ENCODE peak calls at places on chromosome 19, in ten cellular contexts. U is A673; H is mesendoderm; P is bronchial epithelial cell; V is WERI-Rb-1; C is CD8-positive, alpha-beta T cell; R is spleen; M is tibial nerve; K is body of pancreas; G is aorta. T is an unnamed sample.

GRCh38 chr19:32041681-32042292 is 303.6 kb upstream of the ZNF507 start:
- DNase-seq in G (no peak), H (peak; percentile 48), K (peak; percentile 45), U (peak; percentile 69), R (no peak), M (no peak), C (no peak), P (peak; percentile 3), V (peak; percentile 52), T (no peak)

GRCh38 chr19:16112778-16113177 is 1.1 kb downstream of the RAB8A start:
- DNase-seq in G (no peak), R (no peak), V (no peak), P (no peak), U (no peak), H (no peak), C (no peak), K (no peak), M (no peak), T (no peak)

GRCh38 chr19:1062387-1063029 is 4.5 kb upstream of the ARHGAP45 start:
- DNase-seq in M (no peak), R (peak; percentile 79), V (no peak), C (no peak), G (no peak), U (no peak), H (no peak), K (no peak), P (no peak), T (no peak)

GRCh38 chr19:49210108-49210900 is 52.7 kb downstream of the TRPM4 start:
- DNase-seq in R (no peak), M (peak; percentile 33), H (peak; percentile 91), G (peak; percentile 53), P (no peak), U (peak; percentile 96), V (peak; percentile 17), K (peak; percentile 88), C (peak; percentile 46), T (no peak)

GRCh38 chr19:40798223-40798996 is 581 bp upstream of the EGLN2 start:
- DNase-seq in P (peak; percentile 95), R (peak; percentile 100), H (peak; percentile 100), U (peak; percentile 100), K (peak; percentile 100), G (peak; percentile 100), C (peak; percentile 100), V (peak; percentile 100), M (peak; percentile 100), T (peak; percentile 99)

GRCh38 chr19:390386-391198 is 18.4 kb downstream of the C2CD4C start:
- DNase-seq in M (no peak), G (peak; percentile 29), V (peak; percentile 49), R (peak; percentile 37), P (no peak), C (no peak), H (no peak), U (no peak), K (no peak), T (peak; percentile 45)

GRCh38 chr19:13102666-13103584 is at the start of gene LYL1:
- DNase-seq in K (no peak), P (no peak), C (peak; percentile 30), M (no peak), H (peak; percentile 89), V (no peak), R (peak; percentile 97), U (no peak), G (peak; percentile 89), T (no peak)

GRCh38 chr19:31372245-31372781 is 23.1 kb upstream of the TSHZ3 start:
- DNase-seq in U (no peak), K (no peak), P (no peak), C (no peak), H (no peak), G (no peak), R (no peak), V (no peak), M (no peak), T (no peak)

GRCh38 chr19:1151917-1152601 is 22.0 kb downstream of the SBNO2 start:
- DNase-seq in U (peak; percentile 87), V (no peak), C (no peak), P (no peak), K (no peak), G (peak; percentile 76), R (peak; percentile 76), M (no peak), H (no peak), T (no peak)

GRCh38 chr19:32201661-32202060 is 143.7 kb upstream of the ZNF507 start:
- DNase-seq in P (no peak), G (no peak), K (no peak), H (no peak), C (no peak), U (peak; percentile 66), R (peak; percentile 21), M (no peak), V (no peak), T (no peak)

GRCh38 chr19:1258707-1259205 is 10.4 kb downstream of the MIDN start:
- DNase-seq in M (no peak), V (no peak), K (no peak), C (no peak), R (no peak), P (peak; percentile 29), G (no peak), H (no peak), U (no peak), T (no peak)

GRCh38 chr19:2039959-2040646 is 10.9 kb downstream of the MKNK2 start:
- DNase-seq in U (no peak), P (no peak), C (no peak), G (peak; percentile 50), K (no peak), V (no peak), R (peak; percentile 80), M (no peak), H (no peak), T (peak; percentile 60)

GRCh38 chr19:12448808-12449207 is 8.0 kb upstream of the ZNF443 start:
- DNase-seq in K (no peak), P (no peak), H (no peak), M (no peak), G (no peak), C (no peak), V (no peak), R (no peak), U (no peak), T (no peak)

GRCh38 chr19:17309198-17309961 is at the start of gene DDA1:
- DNase-seq in P (peak; percentile 99), H (peak; percentile 100), V (peak; percentile 100), G (peak; percentile 100), C (peak; percentile 100), K (peak; percentile 100), R (peak; percentile 100), U (peak; percentile 100), M (peak; percentile 99), T (peak; percentile 99)
- H3K4me3 ChIP-seq in P (peak within 1 kb of the TSS; percentile 76), H (peak within 1 kb of the TSS; percentile 57), V (peak within 1 kb of the TSS; percentile 97), G (peak within 1 kb of the TSS; percentile 62), C (peak within 1 kb of the TSS; percentile 97), K (peak within 1 kb of the TSS; percentile 57), R (peak within 1 kb of the TSS; percentile 84), U (peak within 1 kb of the TSS; percentile 93), M (peak within 1 kb of the TSS; percentile 91), T (peak within 1 kb of the TSS; percentile 60)

DNA sequence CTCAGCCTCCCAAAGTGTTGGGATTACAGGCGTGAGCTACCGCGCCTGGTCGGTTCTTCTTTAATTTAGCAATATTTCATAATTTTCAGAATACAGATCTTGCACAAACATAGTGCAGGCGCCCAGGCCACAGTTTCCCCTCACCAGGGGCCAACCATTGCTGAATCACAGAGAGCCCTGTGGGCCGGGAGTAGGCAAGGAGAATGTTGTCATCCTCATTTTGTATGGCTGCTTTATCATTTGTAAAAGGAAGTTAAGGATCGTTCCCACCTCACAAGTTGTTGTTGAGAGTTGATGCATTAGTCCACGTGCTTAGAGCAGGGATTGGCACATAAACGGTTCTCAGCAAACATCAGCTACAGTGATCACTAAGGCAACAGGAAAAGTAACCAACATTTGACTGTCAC is 30.2 kb downstream of the MEIS3 start:
- DNase-seq in K (no peak), P (no peak), G (peak; percentile 71), H (no peak), R (peak; percentile 89), C (no peak), M (no peak), U (no peak), V (no peak), T (no peak)
- H3K36me3 ChIP-seq in K (no peaks in the 10 kb centered on the region), P (no peaks in the 10 kb centered on the region), G (no peaks in the 10 kb centered on the region), H (no peaks in the 10 kb centered on the region), R (no peaks in the 10 kb centered on the region), C (no peaks in the 10 kb centered on the region), M (no peaks in the 10 kb centered on the region), U (no peaks in the 10 kb centered on the region), V (peaks cover 8% of the 10 kb centered on the region), T (no peaks in the 10 kb centered on the region)

DNA sequence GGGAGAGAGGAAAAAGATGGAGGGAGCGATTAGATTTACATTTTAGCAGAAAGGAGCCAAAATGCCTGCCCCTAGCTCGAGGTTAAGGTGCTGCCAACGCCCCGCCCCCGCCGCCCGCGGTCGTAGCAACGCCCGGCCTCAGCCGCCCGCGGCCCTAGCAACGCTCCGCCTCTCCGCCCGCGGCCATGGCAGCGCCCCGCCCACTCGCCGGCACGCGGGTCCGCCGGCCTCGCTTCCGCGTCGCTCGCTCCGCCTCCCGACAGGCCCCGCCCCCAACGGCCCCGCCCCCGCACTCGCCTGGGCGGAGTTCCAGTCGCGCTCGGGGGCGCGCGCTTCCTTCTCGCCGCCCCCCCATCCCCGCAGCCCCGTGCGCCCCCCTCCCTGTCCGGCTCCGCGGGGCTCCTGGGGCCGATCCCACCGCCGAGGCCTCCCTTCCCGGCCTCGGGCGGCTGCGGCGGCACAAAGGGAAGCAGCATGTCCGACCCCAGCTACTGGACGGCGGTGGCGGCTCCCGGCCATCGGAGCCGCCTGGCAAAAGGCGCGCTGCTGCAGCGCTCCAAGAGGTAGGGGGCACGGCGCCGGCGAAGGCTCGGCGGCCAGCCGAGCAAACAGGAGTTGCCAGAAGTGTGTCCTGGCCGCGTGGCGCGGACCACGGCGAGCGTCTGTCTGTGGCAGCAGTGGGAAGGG is 20.3 kb downstream of the MAST3 start:
- DNase-seq in P (peak; percentile 13), V (peak; percentile 89), K (peak; percentile 92), G (peak; percentile 94), H (peak; percentile 91), R (peak; percentile 99), M (peak; percentile 79), C (peak; percentile 91), U (peak; percentile 91), T (no peak)
- H3K4me3 ChIP-seq in P (peak overlapping the region; percentile 67), V (peak overlapping the region; percentile 58), K (peak overlapping the region; percentile 23), G (peak overlapping the region; percentile 46), H (peak overlapping the region; percentile 59), R (peak overlapping the region; percentile 73), M (peak overlapping the region; percentile 77), C (peak overlapping the region; percentile 58), U (peak overlapping the region; percentile 73), T (peak overlapping the region; percentile 42)

GRCh38 chr19:41894350-41894749 is 11.4 kb downstream of the ARHGEF1 start:
- DNase-seq in V (no peak), R (no peak), G (no peak), K (no peak), H (no peak), U (no peak), P (no peak), C (no peak), M (no peak), T (no peak)

GRCh38 chr19:41896581-41896942 is 13.6 kb downstream of the ARHGEF1 start:
- DNase-seq in U (no peak), M (no peak), C (no peak), P (no peak), R (no peak), H (no peak), V (no peak), K (no peak), G (no peak), T (no peak)

GRCh38 chr19:41897820-41898219 is 14.8 kb downstream of the ARHGEF1 start:
- DNase-seq in G (no peak), C (no peak), V (no peak), K (no peak), U (no peak), P (no peak), M (no peak), H (no peak), R (no peak), T (no peak)

GRCh38 chr19:41897181-41897580 is 14.2 kb downstream of the ARHGEF1 start:
- DNase-seq in V (no peak), R (no peak), M (no peak), K (no peak), C (no peak), G (no peak), H (no peak), U (no peak), P (no peak), T (no peak)

GRCh38 chr19:41895745-41896580 is 13.0 kb downstream of the ARHGEF1 start:
- DNase-seq in M (no peak), P (no peak), H (peak; percentile 46), G (no peak), U (no peak), C (no peak), K (no peak), V (peak; percentile 51), R (no peak), T (no peak)
- H3K36me3 ChIP-seq in M (peaks cover 92% of the 10 kb centered on the region), P (peaks cover 22% of the 10 kb centered on the region), H (peaks cover 3% of the 10 kb centered on the region), G (peaks cover 6% of the 10 kb centered on the region), U (peaks cover 61% of the 10 kb centered on the region), C (peaks cover 70% of the 10 kb centered on the region), K (peaks cover 30% of the 10 kb centered on the region), V (peaks cover 19% of the 10 kb centered on the region), R (peaks cover 94% of the 10 kb centered on the region), T (peaks cover 67% of the 10 kb centered on the region)

T was measured in RWPE2.